ENCODE peak calls at places on chromosomes 11 and 22, in nine cellular contexts. One of them, this sample, is unnamed.

GRCh38 chr11:63764712-63765631 is 3.6 kb downstream of the ZFTA start:
- DNase-seq in uterus: peak; percentile 52
- DNase-seq in breast epithelium: no peak
- DNase-seq in CD8-positive, alpha-beta T cell: no peak
- DNase-seq in cardiac muscle cell: peak; percentile 48
- DNase-seq in tibial artery: no peak
- DNase-seq in spleen: no peak
- DNase-seq in neural progenitor cell: peak; percentile 26
- DNase-seq in adrenal gland: peak; percentile 45
- DNase-seq in this sample: no peak

GRCh38 chr22:40855104-40855959 is 1.1 kb downstream of the ST13 start:
- DNase-seq in breast epithelium: no peak
- DNase-seq in tibial artery: peak; percentile 36
- DNase-seq in adrenal gland: no peak
- DNase-seq in uterus: peak; percentile 30
- DNase-seq in spleen: no peak
- DNase-seq in cardiac muscle cell: peak; percentile 60
- DNase-seq in CD8-positive, alpha-beta T cell: no peak
- DNase-seq in neural progenitor cell: peak; percentile 8
- DNase-seq in this sample: no peak

GRCh38 chr11:68843052-68843561 is 1.4 kb upstream of the CPT1A start:
- DNase-seq in uterus: peak; percentile 39
- DNase-seq in CD8-positive, alpha-beta T cell: peak; percentile 57
- DNase-seq in neural progenitor cell: peak; percentile 42
- DNase-seq in breast epithelium: no peak
- DNase-seq in adrenal gland: no peak
- DNase-seq in tibial artery: no peak
- DNase-seq in spleen: peak; percentile 81
- DNase-seq in cardiac muscle cell: peak; percentile 66
- DNase-seq in this sample: no peak

GRCh38 chr11:68710445-68710844 is 26.1 kb downstream of the GAL start:
- DNase-seq in uterus: no peak
- DNase-seq in tibial artery: no peak
- DNase-seq in CD8-positive, alpha-beta T cell: no peak
- DNase-seq in spleen: no peak
- DNase-seq in neural progenitor cell: peak; percentile 90
- DNase-seq in breast epithelium: no peak
- DNase-seq in adrenal gland: no peak
- DNase-seq in cardiac muscle cell: no peak
- DNase-seq in this sample: no peak

GRCh38 chr11:69977951-69978350 is 100.2 kb upstream of the ANO1 start:
- DNase-seq in breast epithelium: no peak
- DNase-seq in tibial artery: no peak
- DNase-seq in uterus: no peak
- DNase-seq in neural progenitor cell: no peak
- DNase-seq in cardiac muscle cell: no peak
- DNase-seq in adrenal gland: no peak
- DNase-seq in spleen: no peak
- DNase-seq in CD8-positive, alpha-beta T cell: no peak
- DNase-seq in this sample: no peak

GRCh38 chr22:22031183-22031560 is 48.6 kb upstream of the TOP3B start:
- DNase-seq in spleen: peak; percentile 77
- DNase-seq in CD8-positive, alpha-beta T cell: no peak
- DNase-seq in neural progenitor cell: no peak
- DNase-seq in tibial artery: no peak
- DNase-seq in adrenal gland: no peak
- DNase-seq in uterus: no peak
- DNase-seq in cardiac muscle cell: no peak
- DNase-seq in breast epithelium: no peak
- DNase-seq in this sample: no peak

GRCh38 chr11:87007938-87008337 is 29.8 kb upstream of the TMEM135 start:
- DNase-seq in breast epithelium: no peak
- DNase-seq in tibial artery: no peak
- DNase-seq in adrenal gland: no peak
- DNase-seq in CD8-positive, alpha-beta T cell: no peak
- DNase-seq in uterus: no peak
- DNase-seq in neural progenitor cell: no peak
- DNase-seq in cardiac muscle cell: peak; percentile 82
- DNase-seq in spleen: no peak
- DNase-seq in this sample: no peak

GRCh38 chr11:96179905-96180304 is 163.1 kb downstream of the MAML2 start:
- DNase-seq in spleen: no peak
- DNase-seq in adrenal gland: no peak
- DNase-seq in uterus: no peak
- DNase-seq in breast epithelium: no peak
- DNase-seq in CD8-positive, alpha-beta T cell: no peak
- DNase-seq in cardiac muscle cell: no peak
- DNase-seq in tibial artery: no peak
- DNase-seq in neural progenitor cell: no peak
- DNase-seq in this sample: no peak

GRCh38 chr22:24564376-24565058 is 8.7 kb downstream of the SNRPD3 start:
- DNase-seq in tibial artery: peak; percentile 32
- DNase-seq in neural progenitor cell: no peak
- DNase-seq in cardiac muscle cell: peak; percentile 79
- DNase-seq in uterus: peak; percentile 57
- DNase-seq in adrenal gland: no peak
- DNase-seq in breast epithelium: no peak
- DNase-seq in CD8-positive, alpha-beta T cell: no peak
- DNase-seq in spleen: peak; percentile 14
- DNase-seq in this sample: no peak

GRCh38 chr11:94786264-94787126 is 18.3 kb downstream of the AMOTL1 start:
- DNase-seq in adrenal gland: no peak
- DNase-seq in cardiac muscle cell: peak; percentile 72
- DNase-seq in tibial artery: no peak
- DNase-seq in uterus: no peak
- DNase-seq in spleen: no peak
- DNase-seq in neural progenitor cell: peak; percentile 34
- DNase-seq in breast epithelium: no peak
- DNase-seq in CD8-positive, alpha-beta T cell: no peak
- DNase-seq in this sample: no peak

GRCh38 chr22:31829505-31829904 is 75.7 kb downstream of the DEPDC5 start:
- DNase-seq in breast epithelium: no peak
- DNase-seq in cardiac muscle cell: peak; percentile 91
- DNase-seq in spleen: no peak
- DNase-seq in neural progenitor cell: no peak
- DNase-seq in tibial artery: no peak
- DNase-seq in uterus: no peak
- DNase-seq in CD8-positive, alpha-beta T cell: no peak
- DNase-seq in adrenal gland: peak; percentile 55
- DNase-seq in this sample: peak; percentile 39

GRCh38 chr11:125091247-125091876 is 20.1 kb downstream of the TMEM218 start:
- DNase-seq in adrenal gland: no peak
- DNase-seq in CD8-positive, alpha-beta T cell: no peak
- DNase-seq in breast epithelium: no peak
- DNase-seq in tibial artery: no peak
- DNase-seq in uterus: no peak
- DNase-seq in neural progenitor cell: peak; percentile 89
- DNase-seq in spleen: peak; percentile 41
- DNase-seq in cardiac muscle cell: peak; percentile 89
- DNase-seq in this sample: peak; percentile 61

GRCh38 chr11:68528630-68529029 is 68.1 kb downstream of the PPP6R3 start:
- DNase-seq in breast epithelium: no peak
- DNase-seq in neural progenitor cell: no peak
- DNase-seq in tibial artery: no peak
- DNase-seq in adrenal gland: no peak
- DNase-seq in uterus: no peak
- DNase-seq in cardiac muscle cell: no peak
- DNase-seq in spleen: no peak
- DNase-seq in CD8-positive, alpha-beta T cell: peak; percentile 22
- DNase-seq in this sample: no peak

GRCh38 chr11:46916669-46917108 is 1.7 kb downstream of the LRP4 start:
- DNase-seq in CD8-positive, alpha-beta T cell: peak; percentile 17
- DNase-seq in uterus: peak; percentile 61
- DNase-seq in cardiac muscle cell: peak; percentile 83
- DNase-seq in neural progenitor cell: peak; percentile 85
- DNase-seq in adrenal gland: peak; percentile 58
- DNase-seq in spleen: no peak
- DNase-seq in tibial artery: peak; percentile 48
- DNase-seq in breast epithelium: no peak
- DNase-seq in this sample: peak; percentile 52
- TF ChIP-seq CTCF in CD8-positive, alpha-beta T cell: no peak
- TF ChIP-seq CTCF in uterus: peak; percentile 28
- TF ChIP-seq CTCF in cardiac muscle cell: peak; percentile 40
- TF ChIP-seq CTCF in neural progenitor cell: peak; percentile 44
- TF ChIP-seq CTCF in adrenal gland: peak; percentile 40
- TF ChIP-seq CTCF in spleen: no peak
- TF ChIP-seq CTCF in tibial artery: no peak
- TF ChIP-seq CTCF in breast epithelium: no peak
- TF ChIP-seq CTCF in this sample: no peak

GRCh38 chr11:32427616-32427934 is 7.8 kb downstream of the WT1 start:
- DNase-seq in adrenal gland: no peak
- DNase-seq in neural progenitor cell: no peak
- DNase-seq in cardiac muscle cell: no peak
- DNase-seq in tibial artery: no peak
- DNase-seq in uterus: no peak
- DNase-seq in CD8-positive, alpha-beta T cell: no peak
- DNase-seq in breast epithelium: no peak
- DNase-seq in spleen: no peak
- DNase-seq in this sample: no peak

GRCh38 chr11:32427935-32428664 is 7.2 kb downstream of the WT1 start:
- DNase-seq in adrenal gland: no peak
- DNase-seq in spleen: peak; percentile 74
- DNase-seq in cardiac muscle cell: no peak
- DNase-seq in neural progenitor cell: peak; percentile 60
- DNase-seq in tibial artery: no peak
- DNase-seq in uterus: no peak
- DNase-seq in breast epithelium: no peak
- DNase-seq in CD8-positive, alpha-beta T cell: no peak
- DNase-seq in this sample: no peak

GRCh38 chr11:32428665-32429293 is 6.6 kb downstream of the WT1 start:
- DNase-seq in tibial artery: no peak
- DNase-seq in spleen: no peak
- DNase-seq in uterus: peak; percentile 40
- DNase-seq in breast epithelium: no peak
- DNase-seq in adrenal gland: no peak
- DNase-seq in cardiac muscle cell: no peak
- DNase-seq in CD8-positive, alpha-beta T cell: no peak
- DNase-seq in neural progenitor cell: peak; percentile 24
- DNase-seq in this sample: no peak

GRCh38 chr11:32426192-32426591 is 9.1 kb downstream of the WT1 start:
- DNase-seq in CD8-positive, alpha-beta T cell: no peak
- DNase-seq in tibial artery: no peak
- DNase-seq in neural progenitor cell: peak; percentile 30
- DNase-seq in spleen: no peak
- DNase-seq in uterus: no peak
- DNase-seq in adrenal gland: no peak
- DNase-seq in breast epithelium: no peak
- DNase-seq in cardiac muscle cell: no peak
- DNase-seq in this sample: no peak

DNA sequence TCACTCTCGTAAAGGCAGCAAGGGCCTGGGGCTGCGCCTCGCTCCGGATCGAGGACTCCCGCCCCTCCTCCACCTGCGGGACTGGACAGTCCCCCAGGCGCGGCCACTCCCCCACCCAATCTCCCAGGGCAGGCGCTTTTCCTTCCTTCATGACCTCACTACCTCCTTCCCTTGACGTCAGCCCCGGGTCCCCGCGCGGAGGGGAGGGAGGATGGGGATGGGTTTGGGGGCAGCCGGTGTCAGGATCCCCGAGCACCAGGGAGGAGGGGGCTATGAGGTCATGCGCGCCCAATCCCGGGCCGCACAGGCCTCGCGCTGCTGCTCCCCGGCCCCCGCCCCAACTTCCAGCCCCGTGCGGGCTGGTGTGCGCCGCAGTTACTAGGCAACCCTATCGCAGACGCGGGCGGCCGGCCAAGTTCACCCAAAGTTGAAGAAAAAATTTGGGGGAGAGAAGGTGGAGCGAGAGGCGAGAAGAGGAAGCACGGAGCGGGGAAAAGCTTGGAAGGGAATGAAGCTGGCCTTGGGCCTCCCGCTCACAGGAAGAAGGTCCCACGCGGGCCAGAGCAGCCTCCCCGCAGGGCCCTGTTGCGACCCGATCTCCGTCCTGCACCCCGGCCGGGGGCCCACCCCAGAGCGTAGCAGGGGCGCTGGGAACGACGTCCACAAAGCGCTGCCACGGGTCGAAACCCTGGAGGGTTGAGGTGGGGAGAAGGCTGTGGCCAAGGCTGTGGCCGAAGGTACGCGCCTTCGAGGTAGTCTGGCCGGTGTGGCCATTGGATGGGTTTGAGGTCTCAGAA is 8.3 kb downstream of the WT1 start:
- DNase-seq in uterus: peak; percentile 85
- DNase-seq in breast epithelium: no peak
- DNase-seq in cardiac muscle cell: peak; percentile 90
- DNase-seq in neural progenitor cell: peak; percentile 70
- DNase-seq in tibial artery: no peak
- DNase-seq in spleen: peak; percentile 67
- DNase-seq in CD8-positive, alpha-beta T cell: no peak
- DNase-seq in adrenal gland: no peak
- DNase-seq in this sample: no peak
- H3K4me3 ChIP-seq in uterus: peak overlapping the region; percentile 72
- H3K4me3 ChIP-seq in breast epithelium: no peak overlapping the region
- H3K4me3 ChIP-seq in cardiac muscle cell: peak overlapping the region; percentile 29
- H3K4me3 ChIP-seq in neural progenitor cell: peak overlapping the region; percentile 47
- H3K4me3 ChIP-seq in tibial artery: no peak overlapping the region
- H3K4me3 ChIP-seq in spleen: no peak overlapping the region
- H3K4me3 ChIP-seq in CD8-positive, alpha-beta T cell: no peak overlapping the region
- H3K4me3 ChIP-seq in adrenal gland: peak overlapping the region; percentile 19
- H3K4me3 ChIP-seq in this sample: peak overlapping the region; percentile 13

DNA sequence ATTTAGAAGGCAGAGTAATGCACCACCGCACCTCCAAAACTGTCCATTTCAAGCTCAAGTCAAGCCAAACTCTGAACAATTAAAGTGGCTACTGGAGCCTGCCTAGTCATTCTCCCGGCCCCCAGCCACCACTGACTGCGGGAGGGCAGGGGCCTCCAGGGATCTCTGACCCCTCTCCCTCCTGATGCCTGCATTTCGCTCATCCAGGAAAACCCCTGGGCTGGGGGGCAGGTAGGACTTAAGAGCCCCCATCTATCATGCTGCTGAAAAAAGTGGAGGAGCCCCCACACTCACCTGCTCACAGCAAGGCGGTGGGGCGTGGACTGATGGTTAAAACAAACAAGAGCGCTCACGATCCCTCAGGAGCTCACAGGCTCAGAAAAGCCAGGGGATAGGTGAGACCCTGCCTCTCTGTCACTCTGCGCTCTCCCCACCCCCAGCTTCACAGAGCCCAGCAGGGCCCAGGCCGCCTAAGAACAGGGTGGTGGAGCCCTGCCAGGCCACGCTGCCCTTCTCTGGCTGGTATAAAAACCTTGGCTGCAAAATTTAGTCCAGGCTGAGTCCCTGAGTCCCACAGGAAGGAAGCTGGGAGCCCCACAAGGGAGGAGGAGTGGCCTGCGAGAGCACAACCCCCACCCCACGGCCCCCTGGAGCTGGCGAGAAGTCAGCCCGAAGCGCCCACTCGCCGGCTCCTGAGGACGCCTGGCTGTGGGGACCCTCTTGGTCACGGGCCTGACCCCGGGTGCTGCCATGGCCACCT is 21.0 kb upstream of the MOB2 start:
- DNase-seq in CD8-positive, alpha-beta T cell: no peak
- DNase-seq in uterus: no peak
- DNase-seq in adrenal gland: no peak
- DNase-seq in spleen: no peak
- DNase-seq in breast epithelium: no peak
- DNase-seq in cardiac muscle cell: no peak
- DNase-seq in tibial artery: peak; percentile 59
- DNase-seq in neural progenitor cell: no peak
- DNase-seq in this sample: no peak
- H3K27ac ChIP-seq in CD8-positive, alpha-beta T cell: no peak overlapping the region
- H3K27ac ChIP-seq in uterus: no peak overlapping the region
- H3K27ac ChIP-seq in adrenal gland: no peak overlapping the region
- H3K27ac ChIP-seq in spleen: no peak overlapping the region
- H3K27ac ChIP-seq in breast epithelium: no peak overlapping the region
- H3K27ac ChIP-seq in cardiac muscle cell: no peak overlapping the region
- H3K27ac ChIP-seq in tibial artery: peak overlapping the region; percentile 87
- H3K27ac ChIP-seq in neural progenitor cell: no peak overlapping the region
- H3K27ac ChIP-seq in this sample: no peak overlapping the region

GRCh38 chr22:45033136-45033535 is 23.3 kb upstream of the PHF21B start:
- DNase-seq in spleen: no peak
- DNase-seq in adrenal gland: no peak
- DNase-seq in CD8-positive, alpha-beta T cell: no peak
- DNase-seq in tibial artery: no peak
- DNase-seq in uterus: no peak
- DNase-seq in breast epithelium: no peak
- DNase-seq in cardiac muscle cell: no peak
- DNase-seq in neural progenitor cell: no peak
- DNase-seq in this sample: no peak
- TF ChIP-seq CTCF in spleen: no peak
- TF ChIP-seq CTCF in adrenal gland: no peak
- TF ChIP-seq CTCF in CD8-positive, alpha-beta T cell: no peak
- TF ChIP-seq CTCF in tibial artery: no peak
- TF ChIP-seq CTCF in uterus: no peak
- TF ChIP-seq CTCF in breast epithelium: no peak
- TF ChIP-seq CTCF in cardiac muscle cell: no peak
- TF ChIP-seq CTCF in neural progenitor cell: no peak
- TF ChIP-seq CTCF in this sample: no peak

This sample was measured in WERI-Rb-1.